ENCODE peak calls at places on chromosomes 7 and 10, in five cellular contexts. N is epithelial cell of prostate, L is HCT116, M is heart right ventricle, J is psoas muscle. U is an unnamed sample.

GRCh38 chr7:120725376-120726039 is 132.4 kb downstream of the TSPAN12 start:
- DNase-seq in J (no peak), M (no peak), N (no peak), L (peak; percentile 43), U (no peak)

GRCh38 chr10:53898532-53898931 is 902.5 kb downstream of the PCDH15 start:
- DNase-seq in M (no peak), N (no peak), L (no peak), J (no peak), U (no peak)

GRCh38 chr7:113890326-113891030 is 28.3 kb downstream of the PPP1R3A start:
- DNase-seq in M (no peak), L (no peak), J (no peak), N (no peak), U (no peak)

GRCh38 chr7:85479918-85480658 is 293.2 kb upstream of the SEMA3D start:
- DNase-seq in J (no peak), M (no peak), L (no peak), N (no peak), U (no peak)

GRCh38 chr7:77415474-77415821 is 701 bp downstream of the GSAP start:
- DNase-seq in N (no peak), J (no peak), M (no peak), L (no peak), U (no peak)

GRCh38 chr10:96758423-96758822 is 38.1 kb upstream of the PIK3AP1 start:
- DNase-seq in M (peak; percentile 12), L (no peak), J (no peak), N (no peak), U (no peak)

GRCh38 chr10:17425584-17426262 is 28.7 kb downstream of the ST8SIA6 start:
- DNase-seq in L (no peak), N (no peak), M (peak; percentile 13), J (no peak), U (peak; percentile 53)

GRCh38 chr7:92758796-92759431 is 77.5 kb downstream of the CDK6 start:
- DNase-seq in J (no peak), N (no peak), L (no peak), M (no peak), U (no peak)

GRCh38 chr7:43004076-43004475 is 71.9 kb downstream of the MRPL32 start:
- DNase-seq in N (no peak), L (no peak), J (no peak), M (no peak), U (no peak)

DNA sequence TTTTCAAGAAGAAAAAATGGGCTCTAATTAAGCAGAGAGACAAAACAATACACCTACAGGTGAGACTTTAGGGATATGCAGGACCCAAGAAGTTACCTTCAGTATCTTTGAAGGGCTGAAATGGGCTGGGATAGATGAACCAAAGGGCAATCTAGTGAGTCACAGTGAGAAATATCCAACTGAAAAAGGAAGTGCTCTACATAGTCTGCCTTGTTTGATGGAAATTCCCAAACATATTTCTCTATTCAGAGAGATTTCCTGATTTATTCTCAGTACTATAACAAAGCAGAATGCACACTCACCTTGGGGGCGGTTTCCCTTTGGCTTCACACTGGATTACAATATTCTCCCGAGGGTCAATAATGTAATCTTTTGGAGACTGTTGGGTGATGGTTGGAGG is 104.1 kb upstream of the LAMB4 start:
- DNase-seq in N (no peak), L (no peak), J (no peak), M (no peak), U (no peak)
- H3K27ac ChIP-seq in N (peak overlapping the region; percentile 59), L (no peak overlapping the region), J (no peak overlapping the region), M (no peak overlapping the region), U (no peak overlapping the region)

GRCh38 chr10:79137826-79138225 is 69.1 kb downstream of the ZMIZ1 start:
- DNase-seq in M (no peak), L (no peak), N (no peak), J (peak; percentile 65), U (peak; percentile 80)
- H3K27ac ChIP-seq in M (peak overlapping the region; percentile 90), L (no peak overlapping the region), N (no peak overlapping the region), J (peak overlapping the region; percentile 73), U (peak overlapping the region; percentile 64)

GRCh38 chr7:97275475-97275874 is 158.0 kb downstream of the SDHAF3 start:
- DNase-seq in M (no peak), N (no peak), L (no peak), J (no peak), U (no peak)

GRCh38 chr7:97271619-97272018 is 154.1 kb downstream of the SDHAF3 start:
- DNase-seq in M (no peak), J (no peak), L (no peak), N (no peak), U (no peak)

GRCh38 chr7:97270280-97270679 is 152.8 kb downstream of the SDHAF3 start:
- DNase-seq in L (no peak), J (no peak), M (no peak), N (no peak), U (no peak)

GRCh38 chr7:97272237-97272975 is 154.9 kb downstream of the SDHAF3 start:
- DNase-seq in N (no peak), M (no peak), J (no peak), L (no peak), U (no peak)

GRCh38 chr7:97269741-97270140 is 152.2 kb downstream of the SDHAF3 start:
- DNase-seq in J (no peak), M (no peak), L (no peak), N (no peak), U (no peak)
- H3K27ac ChIP-seq in J (no peak overlapping the region), M (no peak overlapping the region), L (no peak overlapping the region), N (no peak overlapping the region), U (no peak overlapping the region)

GRCh38 chr7:25843467-25843866 is 308.5 kb upstream of the NFE2L3 start:
- DNase-seq in J (no peak), N (no peak), M (no peak), L (no peak), U (no peak)

GRCh38 chr7:25842201-25842726 is 309.7 kb upstream of the NFE2L3 start:
- DNase-seq in L (no peak), M (no peak), J (no peak), N (no peak), U (no peak)

GRCh38 chr7:25839084-25839769 is 312.8 kb upstream of the NFE2L3 start:
- DNase-seq in M (no peak), N (no peak), L (no peak), J (no peak), U (no peak)

GRCh38 chr7:25841575-25841974 is 310.4 kb upstream of the NFE2L3 start:
- DNase-seq in J (no peak), L (no peak), N (no peak), M (no peak), U (no peak)

DNA sequence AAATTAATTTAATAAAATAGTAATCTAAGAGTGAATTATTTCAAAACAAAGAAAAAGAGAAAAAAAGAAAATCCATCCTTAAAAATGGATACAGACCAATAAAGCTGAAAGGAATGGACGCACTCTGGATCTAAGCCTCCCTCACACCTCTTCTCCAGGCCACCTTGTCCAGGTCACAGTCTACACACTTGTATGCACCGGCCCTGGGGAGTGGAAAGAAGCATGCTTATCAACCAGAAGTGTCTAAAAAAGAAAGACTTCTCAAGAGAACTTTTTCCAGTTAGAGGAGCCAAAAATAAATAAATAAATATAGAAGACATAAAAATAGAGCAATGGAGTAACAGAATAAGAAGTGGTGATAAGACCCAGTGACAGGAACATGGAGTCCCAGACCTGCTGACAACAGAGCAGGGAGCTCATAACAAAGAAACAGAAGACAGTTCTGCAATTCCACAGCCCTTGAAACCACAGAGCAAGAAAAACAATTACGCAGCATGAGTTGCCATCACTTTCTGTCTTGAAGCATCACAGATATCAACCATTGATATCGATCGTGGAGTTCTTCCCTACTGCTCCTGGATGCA is 311.7 kb upstream of the NFE2L3 start:
- DNase-seq in N (no peak), J (no peak), M (no peak), L (no peak), U (no peak)
- H3K27ac ChIP-seq in N (no peak overlapping the region), J (peak overlapping the region; percentile 85), M (peak overlapping the region; percentile 63), L (no peak overlapping the region), U (peak overlapping the region; percentile 90)

DNA sequence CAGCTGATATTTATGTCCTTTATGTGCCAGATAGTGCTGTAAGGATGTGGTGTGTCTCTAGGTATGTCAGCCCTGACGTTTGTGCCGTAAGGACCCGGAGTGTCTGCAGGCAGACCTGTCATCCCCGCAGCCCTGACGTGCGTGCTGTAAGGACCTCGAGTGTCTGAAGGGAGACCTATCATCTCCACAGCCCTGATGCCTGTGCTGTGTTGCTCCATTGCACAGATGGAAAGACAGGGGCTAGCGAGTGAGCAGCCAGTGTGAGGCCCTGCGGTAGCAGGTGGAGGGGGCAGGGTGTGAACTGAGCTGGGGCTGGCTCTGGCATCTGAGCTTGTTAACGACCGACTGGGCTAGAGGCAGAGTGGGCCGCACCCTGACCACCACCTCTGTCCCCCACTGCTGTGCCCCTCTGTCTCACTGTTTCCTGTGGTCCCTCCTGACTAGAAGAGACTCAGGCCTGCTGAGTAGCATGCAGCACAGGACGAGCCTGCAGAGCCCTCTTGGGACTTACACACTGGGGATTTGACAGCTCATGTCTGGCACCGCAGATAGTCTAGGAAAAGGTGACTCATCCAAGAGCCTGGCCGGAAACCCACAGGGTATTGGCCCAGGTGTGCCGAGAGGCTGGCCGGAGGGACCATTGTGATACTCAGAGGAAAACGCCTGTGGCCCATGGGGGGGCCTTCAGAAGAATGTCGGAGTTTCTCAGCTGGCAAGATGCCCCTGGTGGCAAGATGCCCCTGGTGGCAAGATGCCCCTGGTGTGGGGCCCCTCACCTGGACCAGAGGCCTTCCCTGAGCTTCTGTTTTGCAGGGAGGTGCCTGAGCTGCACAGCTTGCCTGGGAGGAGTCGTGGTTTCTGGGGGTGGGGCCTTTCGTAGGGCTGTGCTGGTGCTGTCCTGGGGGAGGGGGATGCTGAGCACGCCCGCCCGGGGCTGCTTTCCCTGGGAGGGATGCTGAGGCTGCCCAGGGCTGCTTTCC is 34.3 kb downstream of the INPP5A start:
- DNase-seq in L (peak; percentile 65), M (peak; percentile 64), J (peak; percentile 61), N (peak; percentile 68), U (peak; percentile 46)
- H3K27ac ChIP-seq in L (peak overlapping the region; percentile 32), M (peak overlapping the region; percentile 40), J (peak overlapping the region; percentile 56), N (peak overlapping the region; percentile 20), U (no peak overlapping the region)

DNA sequence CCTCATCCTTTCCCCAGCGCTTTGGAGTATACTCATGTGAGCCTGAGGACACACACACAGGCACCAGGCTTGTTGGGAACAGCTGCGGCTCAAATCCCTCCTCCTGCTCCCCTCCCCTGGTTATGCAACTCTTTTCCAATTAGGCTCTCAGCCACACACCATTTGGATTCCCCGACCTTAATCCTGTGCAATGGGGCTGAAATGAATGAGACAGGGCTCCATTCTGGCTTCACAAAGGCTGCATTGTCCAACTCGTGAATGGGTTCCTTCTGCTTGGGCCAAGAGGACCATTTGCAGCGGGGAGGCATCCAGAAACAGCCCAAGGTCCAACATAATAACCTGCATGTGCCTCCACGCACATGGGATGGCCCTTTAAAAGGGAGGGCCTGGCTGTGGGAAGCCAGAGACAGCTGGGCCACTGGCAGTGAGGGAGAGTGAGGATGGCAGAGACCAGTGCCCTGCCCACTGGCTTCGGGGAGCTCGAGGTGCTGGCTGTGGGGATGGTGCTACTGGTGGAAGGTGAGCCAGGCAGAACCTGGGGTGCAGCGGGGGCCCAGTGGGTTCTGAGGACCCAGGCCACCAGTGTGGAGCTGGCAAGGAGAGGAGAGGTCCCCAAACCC is at the start of gene RGR:
- DNase-seq in M (peak; percentile 54), J (no peak), L (no peak), N (no peak), U (peak; percentile 86)
- H3K27ac ChIP-seq in M (peak within 1 kb of the TSS; percentile 72), J (no peak within 1 kb of the TSS), L (no peak within 1 kb of the TSS), N (no peak within 1 kb of the TSS), U (no peak within 1 kb of the TSS)

GRCh38 chr10:50862719-50863118 is 22.7 kb downstream of the A1CF start:
- DNase-seq in J (no peak), N (no peak), M (no peak), L (no peak), U (no peak)
- H3K27ac ChIP-seq in J (no peak overlapping the region), N (no peak overlapping the region), M (no peak overlapping the region), L (no peak overlapping the region), U (no peak overlapping the region)